ENCODE peak calls at places on chromosomes 2 and 18, in six cellular contexts. One of them, this sample, is unnamed. For H3K4me1, the result is how much of the 10 kb centered on the place peaks cover.

GRCh38 chr2:148720501-148720998 is 76.0 kb downstream of the EPC2 start:
- DNase-seq in breast epithelium: no peak
- DNase-seq in SK-N-SH: peak
- DNase-seq in heart left ventricle: peak
- DNase-seq in fibroblast of lung: peak
- DNase-seq in adrenal gland: no peak
- DNase-seq in this sample: no peak

GRCh38 chr18:37403100-37403781 is 162.4 kb downstream of the CELF4 start:
- DNase-seq in fibroblast of lung: peak
- DNase-seq in SK-N-SH: no peak
- DNase-seq in breast epithelium: no peak
- DNase-seq in adrenal gland: peak
- DNase-seq in heart left ventricle: peak
- DNase-seq in this sample: peak

GRCh38 chr2:130756041-130756720 is 841 bp downstream of the AMER3 start:
- DNase-seq in breast epithelium: no peak
- DNase-seq in SK-N-SH: peak
- DNase-seq in heart left ventricle: no peak
- DNase-seq in fibroblast of lung: no peak
- DNase-seq in adrenal gland: no peak
- DNase-seq in this sample: no peak

GRCh38 chr18:52367962-52368745 is 28.2 kb downstream of the DCC start:
- DNase-seq in breast epithelium: no peak
- DNase-seq in SK-N-SH: no peak
- DNase-seq in heart left ventricle: no peak
- DNase-seq in fibroblast of lung: no peak
- DNase-seq in adrenal gland: no peak
- DNase-seq in this sample: no peak

GRCh38 chr2:139685590-139685989 is 905.4 kb upstream of the NXPH2 start:
- DNase-seq in breast epithelium: no peak
- DNase-seq in adrenal gland: no peak
- DNase-seq in heart left ventricle: no peak
- DNase-seq in fibroblast of lung: no peak
- DNase-seq in SK-N-SH: no peak
- DNase-seq in this sample: no peak

GRCh38 chr2:73258913-73259215 is 24.8 kb downstream of the CCT7 start:
- DNase-seq in heart left ventricle: no peak
- DNase-seq in breast epithelium: no peak
- DNase-seq in fibroblast of lung: no peak
- DNase-seq in SK-N-SH: no peak
- DNase-seq in adrenal gland: no peak
- DNase-seq in this sample: no peak

GRCh38 chr2:54524236-54524991 is 68.3 kb downstream of the SPTBN1 start:
- DNase-seq in SK-N-SH: no peak
- DNase-seq in adrenal gland: peak
- DNase-seq in heart left ventricle: no peak
- DNase-seq in breast epithelium: no peak
- DNase-seq in fibroblast of lung: peak
- DNase-seq in this sample: no peak

GRCh38 chr2:210188190-210188589 is 17.0 kb upstream of the KANSL1L start:
- DNase-seq in fibroblast of lung: no peak
- DNase-seq in breast epithelium: no peak
- DNase-seq in heart left ventricle: no peak
- DNase-seq in adrenal gland: no peak
- DNase-seq in SK-N-SH: no peak
- DNase-seq in this sample: no peak

GRCh38 chr2:55010915-55011314 is 39.3 kb downstream of the RTN4 start:
- DNase-seq in fibroblast of lung: peak
- DNase-seq in heart left ventricle: no peak
- DNase-seq in breast epithelium: peak
- DNase-seq in SK-N-SH: no peak
- DNase-seq in adrenal gland: peak
- DNase-seq in this sample: no peak

GRCh38 chr2:85994897-85995647 is 106.3 kb upstream of the ST3GAL5 start:
- DNase-seq in breast epithelium: peak
- DNase-seq in adrenal gland: no peak
- DNase-seq in SK-N-SH: no peak
- DNase-seq in heart left ventricle: no peak
- DNase-seq in fibroblast of lung: no peak
- DNase-seq in this sample: peak
- H3K4me1 ChIP-seq in breast epithelium: under half
- H3K4me1 ChIP-seq in adrenal gland: under half
- H3K4me1 ChIP-seq in SK-N-SH: under half
- H3K4me1 ChIP-seq in heart left ventricle: under half
- H3K4me1 ChIP-seq in fibroblast of lung: under half
- H3K4me1 ChIP-seq in this sample: under half

DNA sequence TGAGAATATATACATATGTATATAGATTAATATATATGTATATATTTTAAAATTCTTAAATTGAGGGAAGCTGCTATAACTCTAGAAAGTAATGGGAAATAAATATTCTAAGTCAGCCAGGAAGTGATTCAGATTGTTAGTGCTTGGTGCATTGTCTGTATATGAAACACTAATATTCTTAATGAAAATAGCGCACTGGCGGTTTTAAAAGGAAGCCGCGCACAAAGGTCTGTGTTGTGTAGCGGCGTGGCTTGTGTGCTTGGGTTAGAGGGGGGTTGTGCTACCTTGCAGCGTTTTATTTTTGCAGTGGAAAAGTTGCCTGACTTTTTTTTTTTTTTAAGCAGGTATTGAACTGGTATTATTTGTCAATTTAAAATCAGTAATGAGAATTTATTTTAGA is 11.3 kb downstream of the TSHZ1 start:
- DNase-seq in heart left ventricle: no peak
- DNase-seq in adrenal gland: no peak
- DNase-seq in SK-N-SH: no peak
- DNase-seq in breast epithelium: no peak
- DNase-seq in fibroblast of lung: no peak
- DNase-seq in this sample: no peak
- H3K4me1 ChIP-seq in heart left ventricle: under half
- H3K4me1 ChIP-seq in adrenal gland: under half
- H3K4me1 ChIP-seq in SK-N-SH: under half
- H3K4me1 ChIP-seq in breast epithelium: under half
- H3K4me1 ChIP-seq in fibroblast of lung: under half
- H3K4me1 ChIP-seq in this sample: half or more

GRCh38 chr2:171315781-171316180 is 118.0 kb downstream of the METTL8 start:
- DNase-seq in fibroblast of lung: no peak
- DNase-seq in breast epithelium: no peak
- DNase-seq in heart left ventricle: no peak
- DNase-seq in SK-N-SH: no peak
- DNase-seq in adrenal gland: no peak
- DNase-seq in this sample: no peak

GRCh38 chr2:171316220-171316619 is 117.6 kb downstream of the METTL8 start:
- DNase-seq in heart left ventricle: no peak
- DNase-seq in fibroblast of lung: no peak
- DNase-seq in SK-N-SH: no peak
- DNase-seq in adrenal gland: no peak
- DNase-seq in breast epithelium: no peak
- DNase-seq in this sample: no peak

GRCh38 chr2:171317492-171318125 is 116.2 kb downstream of the METTL8 start:
- DNase-seq in SK-N-SH: no peak
- DNase-seq in fibroblast of lung: peak
- DNase-seq in heart left ventricle: no peak
- DNase-seq in breast epithelium: no peak
- DNase-seq in adrenal gland: no peak
- DNase-seq in this sample: no peak

GRCh38 chr2:171318463-171318934 is 115.3 kb downstream of the METTL8 start:
- DNase-seq in fibroblast of lung: peak
- DNase-seq in breast epithelium: no peak
- DNase-seq in heart left ventricle: no peak
- DNase-seq in SK-N-SH: no peak
- DNase-seq in adrenal gland: peak
- DNase-seq in this sample: no peak

DNA sequence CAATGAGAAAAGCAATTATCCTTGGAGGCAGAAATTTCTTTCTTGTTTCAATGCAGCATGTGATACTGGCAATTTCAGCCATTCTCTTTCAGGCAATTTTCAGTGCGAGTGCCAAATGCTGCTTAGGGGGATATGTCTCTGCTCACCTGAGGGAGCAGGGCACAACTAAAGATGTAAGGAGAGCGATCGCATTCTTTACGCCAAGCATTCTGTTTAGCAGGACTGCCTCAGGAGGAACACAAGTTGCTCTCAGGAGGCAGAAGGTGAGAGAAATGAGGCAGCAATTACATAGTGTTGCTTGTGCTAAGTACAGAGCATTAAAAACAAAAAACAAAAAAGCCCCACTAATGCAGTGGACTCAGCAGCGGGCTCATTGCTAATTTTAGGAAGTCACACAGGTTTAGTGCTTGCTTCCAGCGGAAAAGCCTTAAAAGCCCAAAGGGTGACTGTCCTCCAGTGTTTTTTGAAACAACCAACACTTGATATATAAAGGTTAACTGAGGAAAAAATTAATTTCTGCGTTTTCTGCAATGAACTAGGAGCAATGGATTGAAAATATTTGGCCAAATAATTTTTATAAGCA is 116.9 kb downstream of the METTL8 start:
- DNase-seq in adrenal gland: no peak
- DNase-seq in breast epithelium: no peak
- DNase-seq in heart left ventricle: no peak
- DNase-seq in fibroblast of lung: no peak
- DNase-seq in SK-N-SH: no peak
- DNase-seq in this sample: no peak
- H3K4me1 ChIP-seq in adrenal gland: under half
- H3K4me1 ChIP-seq in breast epithelium: under half
- H3K4me1 ChIP-seq in heart left ventricle: under half
- H3K4me1 ChIP-seq in fibroblast of lung: under half
- H3K4me1 ChIP-seq in SK-N-SH: under half
- H3K4me1 ChIP-seq in this sample: under half

GRCh38 chr2:42234056-42234455 is 64.9 kb downstream of the EML4 start:
- DNase-seq in SK-N-SH: no peak
- DNase-seq in fibroblast of lung: peak
- DNase-seq in adrenal gland: no peak
- DNase-seq in breast epithelium: no peak
- DNase-seq in heart left ventricle: no peak
- DNase-seq in this sample: no peak
- H3K4me1 ChIP-seq in SK-N-SH: under half
- H3K4me1 ChIP-seq in fibroblast of lung: under half
- H3K4me1 ChIP-seq in adrenal gland: under half
- H3K4me1 ChIP-seq in breast epithelium: under half
- H3K4me1 ChIP-seq in heart left ventricle: under half
- H3K4me1 ChIP-seq in this sample: under half

GRCh38 chr2:101782427-101782792 is 84.9 kb downstream of the MAP4K4 start:
- DNase-seq in adrenal gland: no peak
- DNase-seq in SK-N-SH: no peak
- DNase-seq in breast epithelium: no peak
- DNase-seq in fibroblast of lung: no peak
- DNase-seq in heart left ventricle: no peak
- DNase-seq in this sample: no peak
- H3K4me1 ChIP-seq in adrenal gland: under half
- H3K4me1 ChIP-seq in SK-N-SH: under half
- H3K4me1 ChIP-seq in breast epithelium: under half
- H3K4me1 ChIP-seq in fibroblast of lung: under half
- H3K4me1 ChIP-seq in heart left ventricle: under half
- H3K4me1 ChIP-seq in this sample: under half

GRCh38 chr18:59907172-59907571 is 7.4 kb downstream of the PMAIP1 start:
- DNase-seq in heart left ventricle: no peak
- DNase-seq in breast epithelium: no peak
- DNase-seq in fibroblast of lung: no peak
- DNase-seq in SK-N-SH: no peak
- DNase-seq in adrenal gland: no peak
- DNase-seq in this sample: no peak

GRCh38 chr18:59905686-59906091 is 5.9 kb downstream of the PMAIP1 start:
- DNase-seq in adrenal gland: no peak
- DNase-seq in SK-N-SH: no peak
- DNase-seq in heart left ventricle: no peak
- DNase-seq in breast epithelium: no peak
- DNase-seq in fibroblast of lung: no peak
- DNase-seq in this sample: no peak

GRCh38 chr18:59907660-59908059 is 7.9 kb downstream of the PMAIP1 start:
- DNase-seq in adrenal gland: no peak
- DNase-seq in fibroblast of lung: no peak
- DNase-seq in SK-N-SH: no peak
- DNase-seq in breast epithelium: no peak
- DNase-seq in heart left ventricle: no peak
- DNase-seq in this sample: no peak

GRCh38 chr18:59904051-59904601 is 4.3 kb downstream of the PMAIP1 start:
- DNase-seq in SK-N-SH: no peak
- DNase-seq in adrenal gland: no peak
- DNase-seq in heart left ventricle: no peak
- DNase-seq in fibroblast of lung: peak
- DNase-seq in breast epithelium: no peak
- DNase-seq in this sample: no peak

GRCh38 chr18:59906203-59906602 is 6.4 kb downstream of the PMAIP1 start:
- DNase-seq in fibroblast of lung: no peak
- DNase-seq in SK-N-SH: no peak
- DNase-seq in breast epithelium: no peak
- DNase-seq in adrenal gland: no peak
- DNase-seq in heart left ventricle: no peak
- DNase-seq in this sample: no peak
- H3K4me1 ChIP-seq in fibroblast of lung: under half
- H3K4me1 ChIP-seq in SK-N-SH: under half
- H3K4me1 ChIP-seq in breast epithelium: under half
- H3K4me1 ChIP-seq in adrenal gland: under half
- H3K4me1 ChIP-seq in heart left ventricle: under half
- H3K4me1 ChIP-seq in this sample: under half